ENCODE peak calls at places on chromosome 16, in five cellular contexts. P is CD8-positive, alpha-beta T cell; B is CD4-positive, CD25-positive, alpha-beta regulatory T cell; A is left ventricle myocardium inferior; Z is body of pancreas. Y is an unnamed sample.
A peak's percentile ranks its signal among the peaks of the same experiment; 100 is the strongest.

GRCh38 chr16:89119161-89119621 is 25.5 kb downstream of the ACSF3 start:
- DNase-seq in P (no peak), B (no peak), Z (no peak), A (peak; percentile 11), Y (no peak)

GRCh38 chr16:69482410-69482951 is 58.1 kb downstream of the CYB5B start:
- DNase-seq in P (no peak), A (peak; percentile 72), B (no peak), Z (no peak), Y (no peak)

GRCh38 chr16:5508371-5508770 is 410.8 kb upstream of the EEF2KMT start:
- DNase-seq in P (no peak), B (no peak), A (no peak), Z (no peak), Y (no peak)

GRCh38 chr16:19137201-19137601 is 23.4 kb downstream of the ITPRIPL2 start:
- DNase-seq in P (no peak), B (no peak), Z (no peak), A (no peak), Y (no peak)

GRCh38 chr16:48231675-48232214 is 12.4 kb upstream of the LONP2 start:
- DNase-seq in Z (no peak), A (peak; percentile 21), B (no peak), P (no peak), Y (no peak)

GRCh38 chr16:82824408-82824807 is 197.6 kb downstream of the CDH13 start:
- DNase-seq in B (no peak), P (no peak), Z (no peak), A (no peak), Y (no peak)

GRCh38 chr16:22424161-22424937 is 49.9 kb upstream of the CDR2 start:
- DNase-seq in Z (peak; percentile 65), A (no peak), B (no peak), P (no peak), Y (no peak)

GRCh38 chr16:81180578-81180977 is 57.9 kb upstream of the BCO1 start:
- DNase-seq in A (no peak), B (no peak), Z (no peak), P (no peak), Y (no peak)

GRCh38 chr16:88721236-88721635 is 14.9 kb downstream of the CTU2 start:
- DNase-seq in Z (no peak), A (no peak), B (no peak), P (no peak), Y (no peak)

GRCh38 chr16:69564845-69565610 is 738 bp upstream of the NFAT5 start:
- DNase-seq in A (no peak), P (no peak), B (no peak), Z (no peak), Y (no peak)

GRCh38 chr16:3610698-3611144 is 685 bp downstream of the SLX4 start:
- DNase-seq in P (no peak), B (no peak), A (no peak), Z (no peak), Y (no peak)

GRCh38 chr16:27980919-27981670 is 82.4 kb downstream of the GSG1L start:
- DNase-seq in Z (no peak), P (no peak), B (no peak), A (no peak), Y (no peak)

GRCh38 chr16:30375830-30376229 is 1.2 kb downstream of the MYL11 start:
- DNase-seq in B (no peak), A (no peak), Z (no peak), P (no peak), Y (no peak)

GRCh38 chr16:87048038-87048743 is 269.0 kb downstream of the C16orf95 start:
- DNase-seq in P (no peak), B (no peak), A (no peak), Z (no peak), Y (no peak)

GRCh38 chr16:88913001-88913612 is 46.6 kb upstream of the PABPN1L start:
- DNase-seq in P (no peak), A (no peak), B (no peak), Z (no peak), Y (no peak)

GRCh38 chr16:88326611-88327485 is 55.9 kb upstream of the ZNF469 start:
- DNase-seq in B (no peak), P (no peak), Z (no peak), A (no peak), Y (no peak)

GRCh38 chr16:85584989-85585388 is 28.1 kb upstream of the GSE1 start:
- DNase-seq in P (no peak), Z (no peak), A (no peak), B (no peak), Y (no peak)

GRCh38 chr16:85584192-85584757 is 28.8 kb upstream of the GSE1 start:
- DNase-seq in A (no peak), B (no peak), P (no peak), Z (no peak), Y (no peak)

GRCh38 chr16:85586360-85587145 is 26.6 kb upstream of the GSE1 start:
- DNase-seq in Z (no peak), A (peak; percentile 37), B (no peak), P (no peak), Y (no peak)

GRCh38 chr16:85583491-85584181 is 29.5 kb upstream of the GSE1 start:
- DNase-seq in A (no peak), Z (no peak), B (no peak), P (no peak), Y (no peak)

GRCh38 chr16:85585762-85586161 is 27.4 kb upstream of the GSE1 start:
- DNase-seq in Z (no peak), P (no peak), A (no peak), B (no peak), Y (no peak)
- H3K4me1 ChIP-seq in Z (peaks cover 23% of the 10 kb centered on the region), P (peaks cover 22% of the 10 kb centered on the region), A (peaks cover 25% of the 10 kb centered on the region), B (no peaks in the 10 kb centered on the region), Y (peaks cover 16% of the 10 kb centered on the region)

DNA sequence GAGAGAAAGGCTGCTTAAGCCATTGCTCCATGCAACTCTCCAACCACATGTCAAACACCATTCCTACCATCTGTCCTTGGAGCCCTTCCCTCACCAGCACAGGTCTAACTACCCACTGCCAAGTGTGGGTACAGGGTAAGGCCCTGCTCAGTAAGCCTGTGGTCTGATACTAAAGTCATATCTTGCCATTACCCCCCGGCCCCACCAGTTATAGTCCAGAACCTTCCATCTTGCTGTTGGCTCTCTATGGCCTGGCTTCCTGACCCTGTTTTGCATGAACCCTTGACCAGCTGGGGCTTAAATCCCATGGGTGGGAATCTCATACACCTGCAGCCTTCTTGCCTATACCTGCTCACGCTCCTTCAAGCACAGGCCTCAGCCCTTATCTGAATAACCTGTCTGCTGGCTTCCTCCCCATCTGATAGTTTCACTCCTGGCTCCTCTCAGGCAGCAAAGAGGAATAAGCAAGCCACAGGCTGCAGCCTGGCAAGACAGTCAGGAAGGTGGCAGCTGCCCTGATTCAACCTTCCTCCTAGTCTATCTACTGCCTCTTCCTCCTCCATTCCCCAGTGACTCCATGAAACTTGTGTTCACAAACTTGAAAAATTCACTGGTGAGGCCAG is 64.1 kb downstream of the ZFHX3 start:
- DNase-seq in Z (no peak), A (no peak), P (no peak), B (no peak), Y (no peak)
- H3K4me1 ChIP-seq in Z (peaks cover 41% of the 10 kb centered on the region), A (peaks cover 65% of the 10 kb centered on the region), P (no peaks in the 10 kb centered on the region), B (no peaks in the 10 kb centered on the region), Y (peaks cover 3% of the 10 kb centered on the region)

GRCh38 chr16:17403859-17404545 is 66.8 kb downstream of the XYLT1 start:
- DNase-seq in P (no peak), B (no peak), A (no peak), Z (no peak), Y (no peak)

GRCh38 chr16:17408296-17408695 is 62.5 kb downstream of the XYLT1 start:
- DNase-seq in Z (no peak), B (no peak), A (no peak), P (no peak), Y (no peak)

GRCh38 chr16:17404903-17405691 is 65.7 kb downstream of the XYLT1 start:
- DNase-seq in P (no peak), B (no peak), Z (peak; percentile 32), A (peak; percentile 61), Y (no peak)

GRCh38 chr16:17407321-17407720 is 63.4 kb downstream of the XYLT1 start:
- DNase-seq in P (no peak), B (no peak), A (no peak), Z (no peak), Y (no peak)

GRCh38 chr16:17403156-17403809 is 67.5 kb downstream of the XYLT1 start:
- DNase-seq in B (no peak), P (no peak), Z (no peak), A (no peak), Y (no peak)
- H3K4me1 ChIP-seq in B (no peaks in the 10 kb centered on the region), P (no peaks in the 10 kb centered on the region), Z (peaks cover 30% of the 10 kb centered on the region), A (peaks cover 16% of the 10 kb centered on the region), Y (no peaks in the 10 kb centered on the region)

GRCh38 chr16:68284847-68285246 is 20.5 kb downstream of the SLC7A6 start:
- DNase-seq in P (no peak), Z (no peak), A (no peak), B (no peak), Y (peak; percentile 80)

GRCh38 chr16:68282064-68282452 is 17.7 kb downstream of the SLC7A6 start:
- DNase-seq in B (no peak), P (no peak), Z (no peak), A (no peak), Y (no peak)

GRCh38 chr16:68283840-68284595 is 19.7 kb downstream of the SLC7A6 start:
- DNase-seq in P (no peak), Z (no peak), B (no peak), A (peak; percentile 33), Y (peak; percentile 39)

GRCh38 chr16:68281368-68282063 is 17.2 kb downstream of the SLC7A6 start:
- DNase-seq in B (no peak), A (no peak), Z (no peak), P (no peak), Y (no peak)

DNA sequence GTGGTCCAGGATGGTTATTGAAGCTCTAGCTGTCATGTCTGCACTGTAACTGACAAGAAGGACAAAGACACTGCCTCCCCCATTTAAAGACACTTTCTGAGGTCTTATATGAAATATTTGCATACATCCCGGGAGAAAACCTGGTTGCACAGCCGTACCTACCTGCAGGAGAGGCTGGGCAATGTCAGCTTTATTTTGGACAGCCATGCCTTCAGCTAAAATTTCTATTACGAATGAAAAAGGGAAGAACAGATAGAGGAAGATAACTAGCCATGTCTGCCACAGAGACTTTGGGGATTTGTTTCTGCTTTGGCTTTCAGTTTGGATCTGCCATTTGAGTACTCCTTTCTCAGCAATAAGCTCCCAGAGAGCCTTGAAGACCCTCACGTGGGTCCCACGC is 19.0 kb downstream of the SLC7A6 start:
- DNase-seq in Z (no peak), P (no peak), B (no peak), A (no peak), Y (no peak)
- H3K4me1 ChIP-seq in Z (no peaks in the 10 kb centered on the region), P (peaks cover 94% of the 10 kb centered on the region), B (peaks cover 91% of the 10 kb centered on the region), A (peaks cover 98% of the 10 kb centered on the region), Y (no peaks in the 10 kb centered on the region)

GRCh38 chr16:50835358-50836060 is 93.6 kb downstream of the CYLD start:
- DNase-seq in A (no peak), P (no peak), B (no peak), Z (no peak), Y (no peak)
- H3K4me1 ChIP-seq in A (no peaks in the 10 kb centered on the region), P (no peaks in the 10 kb centered on the region), B (no peaks in the 10 kb centered on the region), Z (no peaks in the 10 kb centered on the region), Y (no peaks in the 10 kb centered on the region)

DNA sequence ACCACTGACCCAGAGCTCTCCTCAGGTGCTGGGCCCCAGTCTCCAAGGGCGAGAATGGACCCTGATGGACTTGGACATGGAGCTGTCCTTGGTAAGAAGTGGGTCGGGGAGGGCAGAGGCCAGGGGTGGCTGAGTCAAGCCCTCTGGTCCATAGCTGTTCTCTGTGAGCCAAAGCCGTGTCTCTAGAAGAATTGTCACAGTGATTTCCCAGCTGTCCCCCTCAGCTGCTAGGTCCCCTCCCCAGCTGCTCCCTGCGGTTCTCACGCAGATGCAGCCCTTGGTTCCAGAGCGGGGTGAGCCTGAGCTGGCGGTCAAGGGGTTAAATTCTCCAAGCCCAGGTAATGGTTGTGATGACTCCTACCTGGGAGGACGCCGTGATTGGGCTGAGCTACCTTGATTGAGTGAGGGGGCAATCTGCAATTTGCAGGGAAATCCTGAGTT is 1.3 kb upstream of the NOL3 start:
- DNase-seq in B (no peak), P (no peak), A (no peak), Z (no peak), Y (no peak)
- H3K4me1 ChIP-seq in B (peaks cover 43% of the 10 kb centered on the region), P (peaks cover 38% of the 10 kb centered on the region), A (peaks cover 60% of the 10 kb centered on the region), Z (peaks cover 53% of the 10 kb centered on the region), Y (peaks cover 54% of the 10 kb centered on the region)

GRCh38 chr16:9094008-9094846 is 2.8 kb downstream of the HAPSTR1 start:
- DNase-seq in Z (no peak), A (no peak), P (no peak), B (no peak), Y (no peak)
- H3K4me1 ChIP-seq in Z (peaks cover 72% of the 10 kb centered on the region), A (peaks cover 90% of the 10 kb centered on the region), P (peaks cover 66% of the 10 kb centered on the region), B (peaks cover 70% of the 10 kb centered on the region), Y (peaks cover 34% of the 10 kb centered on the region)